ENCODE peak calls at places on chromosomes 16 and 17, in five cellular contexts. X is upper lobe of right lung, I is retinal pigment epithelial cell, Z is activated B cell treated with CpG ODN at 0.5 μM for 24 hours, F is kidney epithelial cell. M is an unnamed sample.

GRCh38 chr17:33381201-33381600 is 88.1 kb upstream of the ASIC2 start:
- DNase-seq in X (no peak), I (no peak), Z (no peak), F (no peak), M (no peak)

GRCh38 chr16:3467920-3468319 is 24.4 kb downstream of the NAA60 start:
- DNase-seq in X (no peak), I (no peak), Z (no peak), F (no peak), M (no peak)

GRCh38 chr17:40864661-40865380 is 2.2 kb downstream of the KRT12 start:
- DNase-seq in X (no peak), I (no peak), Z (no peak), F (no peak), M (no peak)

GRCh38 chr17:20083460-20083859 is 74.3 kb downstream of the SPECC1 start:
- DNase-seq in X (no peak), I (no peak), Z (no peak), F (no peak), M (no peak)

GRCh38 chr16:64711026-64711425 is 410.8 kb downstream of the CDH11 start:
- DNase-seq in X (no peak), I (no peak), Z (no peak), F (no peak), M (no peak)

GRCh38 chr17:1029196-1029911 is 32.4 kb downstream of the TIMM22 start:
- DNase-seq in X (no peak), I (peak; percentile 93), Z (no peak), F (peak; percentile 28), M (no peak)

GRCh38 chr17:68819465-68819864 is 135.7 kb downstream of the ABCA8 start:
- DNase-seq in X (no peak), I (no peak), Z (no peak), F (no peak), M (no peak)

GRCh38 chr16:82364690-82365089 is 194.7 kb upstream of the MPHOSPH6 start:
- DNase-seq in X (no peak), I (no peak), Z (no peak), F (no peak), M (no peak)

GRCh38 chr17:83050651-83051422 is 28.6 kb upstream of the METRNL start:
- DNase-seq in X (no peak), I (no peak), Z (no peak), F (no peak), M (no peak)

GRCh38 chr17:13864551-13864950 is 204.8 kb upstream of the COX10 start:
- DNase-seq in X (no peak), I (no peak), Z (no peak), F (no peak), M (no peak)

GRCh38 chr17:66088173-66088572 is 103.8 kb downstream of the CEP112 start:
- DNase-seq in X (no peak), I (no peak), Z (no peak), F (no peak), M (no peak)

GRCh38 chr17:4433515-4434031 is at the start of gene SPNS3:
- DNase-seq in X (no peak), I (no peak), Z (peak; percentile 26), F (no peak), M (no peak)

GRCh38 chr16:11386791-11387546 is 41.7 kb downstream of the RMI2 start:
- DNase-seq in X (no peak), I (no peak), Z (no peak), F (no peak), M (no peak)

GRCh38 chr16:23502466-23502865 is 7.8 kb downstream of the GGA2 start:
- DNase-seq in X (no peak), I (no peak), Z (no peak), F (no peak), M (no peak)

GRCh38 chr17:39701784-39702422 is 2.0 kb downstream of the ERBB2 start:
- DNase-seq in X (no peak), I (no peak), Z (no peak), F (no peak), M (no peak)

GRCh38 chr16:57091990-57092785 is at the start of gene CPNE2:
- DNase-seq in X (peak; percentile 90), I (no peak), Z (peak; percentile 52), F (no peak), M (peak; percentile 93)

GRCh38 chr17:50721194-50722010 is 2.0 kb downstream of the LUC7L3 start:
- DNase-seq in X (no peak), I (no peak), Z (no peak), F (no peak), M (no peak)

GRCh38 chr16:88424536-88425230 is 28.4 kb upstream of the ZFPM1 start:
- DNase-seq in X (no peak), I (no peak), Z (no peak), F (no peak), M (no peak)

GRCh38 chr17:75240394-75241142 is 20.8 kb downstream of the GGA3 start:
- DNase-seq in X (no peak), I (no peak), Z (peak; percentile 28), F (no peak), M (no peak)

GRCh38 chr16:54847207-54847606 is 83.5 kb upstream of the IRX5 start:
- DNase-seq in X (no peak), I (no peak), Z (no peak), F (peak; percentile 5), M (no peak)

GRCh38 chr17:81435636-81436293 is 40.5 kb downstream of the BAHCC1 start:
- DNase-seq in X (no peak), I (no peak), Z (no peak), F (no peak), M (no peak)

GRCh38 chr16:81519298-81520150 is 74.9 kb downstream of the CMIP start:
- DNase-seq in X (peak; percentile 51), I (no peak), Z (no peak), F (no peak), M (no peak)

GRCh38 chr16:10523025-10523424 is 57.4 kb downstream of the EMP2 start:
- DNase-seq in X (no peak), I (no peak), Z (no peak), F (no peak), M (no peak)

GRCh38 chr16:11967195-11967911 is 2.3 kb downstream of the TNFRSF17 start:
- DNase-seq in X (no peak), I (no peak), Z (no peak), F (no peak), M (no peak)

GRCh38 chr16:4868573-4868972 is 21.3 kb downstream of the UBN1 start:
- DNase-seq in X (no peak), I (no peak), Z (no peak), F (no peak), M (no peak)

GRCh38 chr16:24309222-24309905 is 53.2 kb downstream of the CACNG3 start:
- DNase-seq in X (no peak), I (peak; percentile 87), Z (no peak), F (no peak), M (no peak)

GRCh38 chr17:70804161-70804560 is 634.8 kb downstream of the KCNJ2 start:
- DNase-seq in X (no peak), I (peak; percentile 26), Z (no peak), F (no peak), M (no peak)

GRCh38 chr17:70810609-70811008 is 641.3 kb downstream of the KCNJ2 start:
- DNase-seq in X (no peak), I (no peak), Z (no peak), F (no peak), M (no peak)

GRCh38 chr17:70808596-70808995 is 639.3 kb downstream of the KCNJ2 start:
- DNase-seq in X (no peak), I (no peak), Z (no peak), F (no peak), M (no peak)
- TF ChIP-seq CTCF in X (peak; percentile 19), I (peak; percentile 42), Z (no peak), F (peak; percentile 31), M (no peak)

GRCh38 chr16:84950906-84951305 is 60.4 kb downstream of the ZDHHC7 start:
- DNase-seq in X (no peak), I (no peak), Z (no peak), F (no peak), M (no peak)
- TF ChIP-seq CTCF in X (peak; percentile 23), I (peak; percentile 30), Z (no peak), F (no peak), M (no peak)

GRCh38 chr17:37506678-37507077 is 17.0 kb downstream of the DUSP14 start:
- DNase-seq in X (no peak), I (no peak), Z (no peak), F (no peak), M (no peak)
- TF ChIP-seq CTCF in X (peak; percentile 32), I (peak; percentile 70), Z (no peak), F (peak; percentile 64), M (no peak)

GRCh38 chr17:7239091-7240027 is at the start of gene PHF23:
- DNase-seq in X (peak; percentile 100), I (peak; percentile 97), Z (peak; percentile 93), F (peak; percentile 93), M (peak; percentile 100)
- TF ChIP-seq CTCF in X (no peak), I (no peak), Z (no peak), F (no peak), M (peak; percentile 35)

GRCh38 chr16:1030381-1030901 is 42.1 kb upstream of the SSTR5 start:
- DNase-seq in X (no peak), I (no peak), Z (no peak), F (no peak), M (no peak)
- TF ChIP-seq CTCF in X (no peak), I (peak; percentile 3), Z (no peak), F (no peak), M (no peak)

GRCh38 chr16:87393680-87394055 is 1.5 kb downstream of the MAP1LC3B start:
- DNase-seq in X (no peak), I (no peak), Z (no peak), F (no peak), M (no peak)

GRCh38 chr16:87391324-87391949 is 699 bp upstream of the MAP1LC3B start:
- DNase-seq in X (peak; percentile 92), I (no peak), Z (no peak), F (no peak), M (peak; percentile 94)

GRCh38 chr16:87395181-87395842 is 3.2 kb downstream of the MAP1LC3B start:
- DNase-seq in X (no peak), I (no peak), Z (no peak), F (no peak), M (no peak)

GRCh38 chr16:87391950-87392822 is at the start of gene MAP1LC3B:
- DNase-seq in X (peak; percentile 99), I (peak; percentile 80), Z (peak; percentile 100), F (peak; percentile 55), M (peak; percentile 96)

DNA sequence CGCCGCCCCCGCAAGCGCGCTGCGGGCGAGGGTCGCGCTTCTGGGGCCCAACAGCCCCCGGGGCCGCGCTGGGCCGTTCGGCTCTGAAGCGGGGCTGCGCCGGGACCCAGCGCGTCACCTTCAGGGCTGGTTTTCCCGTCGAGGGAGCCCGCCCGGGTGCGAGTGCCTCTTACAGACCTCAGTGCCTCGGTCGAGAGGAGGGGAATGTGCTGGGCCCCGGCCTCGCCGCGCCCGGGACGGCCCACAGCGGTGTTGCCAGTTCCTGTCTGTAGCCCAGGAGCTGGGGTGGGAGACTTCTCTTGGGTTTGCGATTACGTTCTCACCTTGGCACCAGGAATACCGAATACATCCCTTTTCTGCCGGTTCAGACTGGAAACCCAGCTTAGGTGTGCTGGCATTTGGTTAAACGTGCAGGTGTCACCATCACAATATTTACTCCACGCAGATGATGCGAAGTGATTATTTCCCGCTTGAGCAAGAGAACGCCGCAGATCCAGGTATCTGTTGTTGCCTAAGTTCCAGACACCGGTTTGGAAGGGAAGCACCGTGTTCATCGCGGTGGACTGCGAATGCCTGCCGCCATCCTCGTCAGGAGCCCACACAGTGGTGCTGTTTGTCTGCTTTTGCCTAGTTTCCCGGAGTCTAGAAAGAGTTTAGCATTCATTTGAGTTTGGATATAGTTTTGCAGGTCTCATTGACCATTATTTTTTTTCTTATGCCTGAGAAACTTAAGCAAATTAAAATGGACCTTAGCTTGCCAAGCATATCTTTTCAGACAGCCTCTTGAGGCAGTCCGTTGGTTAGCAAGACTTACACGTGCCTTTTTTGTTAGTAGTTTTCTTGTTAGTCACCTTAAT is 915 bp downstream of the MAP1LC3B start:
- DNase-seq in X (peak; percentile 82), I (no peak), Z (peak; percentile 48), F (no peak), M (peak; percentile 92)
- TF ChIP-seq CTCF in X (peak; percentile 35), I (peak; percentile 29), Z (no peak), F (peak; percentile 10), M (no peak)

M was measured in left lung.